ENCODE peak calls at places on chromosomes 13 and 19, in five cellular contexts. Q is breast epithelium, J is K562, V is ovary, I is A549. M is an unnamed sample.

GRCh38 chr19:41991025-41991424 is 3.0 kb downstream of the ATP1A3 start:
- DNase-seq in Q (no peak), J (no peak), V (no peak), I (peak), M (no peak)

GRCh38 chr13:45521292-45521691 is 56.6 kb downstream of the COG3 start:
- DNase-seq in Q (no peak), J (no peak), V (no peak), I (no peak), M (no peak)

GRCh38 chr19:19385900-19386339 is 19.6 kb upstream of the GATAD2A start:
- DNase-seq in Q (no peak), J (no peak), V (no peak), I (no peak), M (peak)

GRCh38 chr13:50914301-50914700 is 4.7 kb downstream of the RNASEH2B start:
- DNase-seq in Q (no peak), J (no peak), V (no peak), I (no peak), M (no peak)

GRCh38 chr13:112346173-112346898 is 29.8 kb upstream of the SPACA7 start:
- DNase-seq in Q (no peak), J (no peak), V (no peak), I (no peak), M (no peak)

GRCh38 chr19:39926170-39926755 is 8.2 kb downstream of the FCGBP start:
- DNase-seq in Q (no peak), J (no peak), V (no peak), I (no peak), M (no peak)

GRCh38 chr13:46640843-46641242 is 87.9 kb downstream of the LRCH1 start:
- DNase-seq in Q (no peak), J (no peak), V (no peak), I (no peak), M (peak)

GRCh38 chr13:97194473-97194872 is 27.7 kb upstream of the MBNL2 start:
- DNase-seq in Q (no peak), J (no peak), V (no peak), I (no peak), M (peak)

GRCh38 chr19:32363175-32363574 is 17.8 kb downstream of the ZNF507 start:
- DNase-seq in Q (peak), J (no peak), V (no peak), I (peak), M (no peak)

GRCh38 chr19:491146-491741 is 5.0 kb upstream of the MADCAM1 start:
- DNase-seq in Q (no peak), J (peak), V (no peak), I (no peak), M (no peak)

GRCh38 chr19:4328243-4328990 is 10.2 kb downstream of the STAP2 start:
- DNase-seq in Q (peak), J (peak), V (peak), I (peak), M (peak)
- TF ChIP-seq POLR2A in Q (peak), J (peak), V (peak), I (no peak), M (peak)

GRCh38 chr19:8528500-8528899 is 14.5 kb upstream of the ZNF414 start:
- DNase-seq in Q (no peak), J (no peak), V (no peak), I (no peak), M (no peak)

GRCh38 chr19:8529369-8530006 is 15.5 kb upstream of the ZNF414 start:
- DNase-seq in Q (no peak), J (no peak), V (no peak), I (no peak), M (no peak)

GRCh38 chr19:8530061-8530679 is 16.2 kb upstream of the ZNF414 start:
- DNase-seq in Q (no peak), J (no peak), V (no peak), I (no peak), M (no peak)

GRCh38 chr19:8526345-8527062 is 12.5 kb upstream of the ZNF414 start:
- DNase-seq in Q (peak), J (peak), V (peak), I (peak), M (peak)

DNA sequence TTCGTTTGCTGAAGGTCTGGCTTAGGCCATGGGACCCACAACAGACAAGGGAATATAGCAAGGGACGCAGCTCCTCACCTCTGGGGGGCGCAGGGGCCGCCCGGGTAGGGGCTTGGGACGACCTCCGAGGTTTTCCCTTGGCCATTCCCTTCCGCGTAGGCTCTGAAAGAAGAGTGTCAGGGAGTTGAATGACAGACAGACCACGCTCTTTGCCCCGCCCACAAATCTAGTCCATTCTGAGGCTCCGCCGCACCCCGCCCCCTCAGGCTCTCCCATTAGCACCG is 11.4 kb upstream of the ZNF414 start:
- DNase-seq in Q (no peak), J (no peak), V (no peak), I (no peak), M (no peak)
- TF ChIP-seq POLR2A in Q (no peak), J (peak), V (no peak), I (peak), M (peak)

GRCh38 chr19:50778906-50779430 is 8.7 kb downstream of the GPR32 start:
- DNase-seq in Q (no peak), J (peak), V (no peak), I (no peak), M (no peak)
- TF ChIP-seq POLR2A in Q (no peak), J (no peak), V (no peak), I (no peak), M (no peak)

DNA sequence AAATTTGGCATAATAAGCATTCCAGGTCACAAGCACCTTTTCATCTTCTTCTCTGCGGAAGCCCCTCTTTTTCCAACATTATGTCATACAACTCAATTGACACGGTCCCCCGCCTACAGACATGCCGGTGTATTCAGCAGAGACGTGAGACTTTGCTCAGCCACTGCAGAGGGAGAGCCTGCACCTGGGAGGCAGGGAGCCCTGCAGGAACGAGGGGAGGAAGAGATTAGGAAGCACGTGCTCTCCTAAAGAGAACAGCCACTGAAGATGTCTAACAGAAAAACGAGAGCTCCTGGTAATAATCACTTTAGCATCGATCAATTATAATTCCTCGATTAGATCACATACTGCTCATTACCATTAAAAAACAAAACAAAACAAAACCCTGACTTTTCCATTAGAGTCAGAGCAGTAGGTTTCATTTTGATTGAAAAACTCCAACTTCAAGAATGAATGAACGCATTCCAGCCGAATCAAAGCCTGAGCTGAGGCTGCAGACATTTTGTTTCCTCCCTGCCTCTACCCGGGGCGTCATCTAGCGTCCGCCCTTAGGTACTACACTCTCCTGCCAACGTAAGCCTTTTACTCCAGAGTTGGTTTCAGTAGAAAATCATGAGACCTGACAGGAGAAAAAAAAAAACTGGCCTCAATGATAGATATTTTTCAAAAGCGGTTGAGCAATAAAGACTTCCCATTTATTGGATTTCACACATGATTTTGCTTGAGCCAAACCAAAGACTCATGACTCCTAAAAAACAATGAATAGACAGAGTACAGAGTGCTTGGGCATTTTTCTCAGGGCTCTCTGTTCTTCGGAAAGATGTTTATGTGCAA is 194.5 kb downstream of the KATNAL1 start:
- DNase-seq in Q (peak), J (peak), V (peak), I (peak), M (peak)
- TF ChIP-seq POLR2A in Q (no peak), J (no peak), V (no peak), I (no peak), M (no peak)

DNA sequence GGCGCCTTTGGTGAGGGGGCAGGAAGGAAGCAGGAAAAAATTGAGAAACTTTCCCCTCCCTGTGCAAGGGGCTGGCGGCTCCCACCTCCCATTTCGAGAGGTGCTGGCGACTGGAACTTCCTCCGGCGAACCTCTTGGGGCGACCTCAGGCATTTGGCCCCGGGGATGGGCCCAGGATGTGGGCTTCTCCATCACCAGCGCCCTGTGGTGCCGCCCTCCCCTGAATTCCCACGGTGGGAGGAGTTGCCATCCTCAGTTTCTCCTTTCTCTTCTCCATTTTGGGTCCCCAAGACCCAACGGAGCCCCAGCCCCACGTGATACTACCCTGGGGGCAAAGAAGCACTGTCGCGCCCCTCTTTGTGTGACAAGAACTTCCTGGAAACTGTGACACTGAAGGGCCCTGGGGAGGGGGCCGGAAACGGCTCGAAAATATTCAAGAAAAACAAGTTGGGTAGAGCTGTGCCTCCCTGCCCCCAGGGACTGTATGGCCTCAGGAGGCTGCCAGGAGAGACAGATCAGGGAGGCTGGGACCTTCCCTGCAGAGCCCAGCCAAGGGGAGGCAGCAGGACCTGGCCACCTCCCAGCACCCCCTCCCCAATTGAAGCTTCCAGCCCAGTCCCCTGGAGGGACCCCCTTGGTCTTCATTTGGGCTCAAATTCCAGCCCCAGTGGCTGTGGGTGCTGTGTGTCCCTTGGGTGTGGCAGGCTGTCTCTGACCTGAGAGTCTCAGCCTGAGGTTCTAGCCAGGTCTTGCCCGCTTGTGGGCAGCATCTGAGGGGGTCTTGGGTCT is 16.2 kb upstream of the AP1M2 start:
- DNase-seq in Q (peak), J (peak), V (peak), I (no peak), M (peak)
- TF ChIP-seq POLR2A in Q (no peak), J (no peak), V (no peak), I (no peak), M (peak)

M was measured in endothelial cell of umbilical vein.